ENCODE peak calls at places on chromosome 4, in four cellular contexts. U is GM12892, I is H1, T is GM12891. O is an unnamed sample.

GRCh38 chr4:150960079-150960478 is 55.0 kb downstream of the LRBA start:
- DNase-seq in U (no peak), I (no peak), T (no peak), O (peak; percentile 19)

GRCh38 chr4:42627887-42628646 is 28.8 kb downstream of the ATP8A1 start:
- DNase-seq in U (peak; percentile 15), I (no peak), T (no peak), O (no peak)

GRCh38 chr4:122765702-122766352 is 33.3 kb downstream of the BBS12 start:
- DNase-seq in U (no peak), I (no peak), T (no peak), O (no peak)

GRCh38 chr4:70505152-70505748 is 13.1 kb upstream of the AMTN start:
- DNase-seq in U (peak; percentile 6), I (peak; percentile 19), T (peak; percentile 22), O (peak; percentile 54)

GRCh38 chr4:125904802-125905201 is 590.0 kb downstream of the FAT4 start:
- DNase-seq in U (no peak), I (no peak), T (no peak), O (no peak)

GRCh38 chr4:154399259-154399974 is 92.2 kb downstream of the DCHS2 start:
- DNase-seq in U (no peak), I (no peak), T (no peak), O (peak; percentile 63)

GRCh38 chr4:137609693-137610450 is 77.6 kb upstream of the PCDH18 start:
- DNase-seq in U (no peak), I (no peak), T (no peak), O (no peak)

GRCh38 chr4:142778430-142778829 is 67.7 kb downstream of the INPP4B start:
- DNase-seq in U (no peak), I (no peak), T (no peak), O (no peak)

GRCh38 chr4:173537628-173538147 is 7.7 kb upstream of the HAND2 start:
- DNase-seq in U (no peak), I (no peak), T (no peak), O (no peak)

GRCh38 chr4:174198396-174199179 is 84.9 kb downstream of the FBXO8 start:
- DNase-seq in U (no peak), I (no peak), T (no peak), O (no peak)

GRCh38 chr4:146165840-146166239 is 9.7 kb upstream of the LSM6 start:
- DNase-seq in U (no peak), I (no peak), T (no peak), O (no peak)
- TF ChIP-seq TAF1 in U (no peak), I (no peak), T (no peak), O (no peak)

GRCh38 chr4:47499705-47500104 is 14.6 kb downstream of the ATP10D start:
- DNase-seq in U (no peak), I (no peak), T (no peak), O (no peak)
- TF ChIP-seq TAF1 in U (no peak), I (no peak), T (no peak), O (no peak)

DNA sequence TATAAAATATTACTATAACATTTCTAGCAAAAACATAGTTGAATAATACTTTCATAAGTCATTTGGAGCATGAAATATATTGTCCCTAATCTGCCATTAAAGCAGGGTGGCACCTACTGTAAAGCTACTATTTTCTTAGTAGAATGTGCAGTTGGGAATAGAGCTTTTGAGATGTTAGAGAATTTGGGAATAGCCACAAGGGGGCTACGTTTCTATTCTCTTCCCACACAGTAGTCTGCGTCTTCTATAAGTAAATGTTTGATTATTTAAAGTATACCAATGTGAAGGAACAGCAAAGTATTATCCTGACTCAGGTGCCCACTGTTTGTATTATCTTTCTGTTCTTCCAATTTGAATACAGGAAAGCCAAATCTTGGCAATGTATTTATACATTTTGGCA is 323.2 kb upstream of the GIMD1 start:
- DNase-seq in U (no peak), I (no peak), T (no peak), O (no peak)
- TF ChIP-seq TAF1 in U (no peak), I (no peak), T (no peak), O (no peak)

DNA sequence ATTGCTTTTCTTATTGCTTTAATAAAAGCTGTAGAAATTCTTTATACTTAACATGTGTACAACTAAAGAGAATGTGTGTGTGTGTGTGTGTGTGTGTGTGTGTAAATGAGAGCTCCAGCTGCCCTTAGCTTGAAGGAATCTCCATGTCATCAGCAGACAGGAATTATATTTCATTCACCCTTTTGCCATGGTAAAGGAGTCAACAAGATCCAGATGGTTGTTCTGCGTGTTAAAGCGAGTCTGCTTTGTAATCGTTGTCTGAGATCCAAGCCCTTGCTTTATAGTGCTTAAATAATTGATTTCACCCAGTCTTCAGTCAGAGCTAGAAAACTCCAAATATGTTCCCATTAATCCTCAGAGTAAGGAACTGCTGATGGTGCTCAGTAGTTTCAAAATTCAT is 285.5 kb downstream of the PDGFC start:
- DNase-seq in U (no peak), I (no peak), T (no peak), O (no peak)
- TF ChIP-seq TAF1 in U (no peak), I (no peak), T (no peak), O (no peak)

O was measured in K562.